ENCODE peak calls at places on chromosomes 2 and 18, in ten cellular contexts. S, N, Y, F, O, R, G, E, Q and T are unnamed samples.
A peak's percentile ranks its signal among the peaks of the same experiment; 100 is the strongest.

GRCh38 chr2:120481446-120482194 is 135.7 kb downstream of the INHBB start:
- DNase-seq in S (no peak), N (no peak), Y (no peak), F (no peak), O (no peak), R (no peak), G (no peak), E (no peak), Q (no peak), T (no peak)

GRCh38 chr2:121722479-121722878 is 14.2 kb downstream of the NIFK start:
- DNase-seq in S (peak; percentile 72), N (no peak), Y (peak; percentile 64), F (peak; percentile 91), O (no peak), R (no peak), G (no peak), E (peak; percentile 61), Q (no peak), T (no peak)

GRCh38 chr18:30113454-30113853 is 929.1 kb downstream of the DSC3 start:
- DNase-seq in S (no peak), N (no peak), Y (no peak), F (no peak), O (no peak), R (no peak), G (no peak), E (no peak), Q (no peak), T (no peak)

GRCh38 chr2:105375001-105375561 is 23.8 kb downstream of the FHL2 start:
- DNase-seq in S (no peak), N (no peak), Y (peak; percentile 33), F (peak; percentile 81), O (no peak), R (no peak), G (no peak), E (peak; percentile 82), Q (peak; percentile 39), T (no peak)

GRCh38 chr18:12559319-12559718 is 98.6 kb downstream of the SPIRE1 start:
- DNase-seq in S (no peak), N (no peak), Y (no peak), F (no peak), O (no peak), R (no peak), G (no peak), E (no peak), Q (no peak), T (no peak)

GRCh38 chr2:178819992-178820391 is 12.8 kb upstream of the TTN start:
- DNase-seq in S (no peak), N (no peak), Y (no peak), F (peak; percentile 12), O (no peak), R (peak; percentile 39), G (no peak), E (peak; percentile 40), Q (peak; percentile 37), T (no peak)

GRCh38 chr2:156982615-156983014 is 274.9 kb upstream of the GALNT5 start:
- DNase-seq in S (no peak), N (no peak), Y (no peak), F (peak; percentile 4), O (no peak), R (no peak), G (no peak), E (no peak), Q (no peak), T (no peak)

GRCh38 chr2:171688129-171688465 is 828 bp downstream of the DYNC1I2 start:
- DNase-seq in S (no peak), N (no peak), Y (peak; percentile 18), F (peak; percentile 63), O (no peak), R (no peak), G (no peak), E (no peak), Q (no peak), T (no peak)

GRCh38 chr2:209872675-209873074 is 101.0 kb downstream of the UNC80 start:
- DNase-seq in S (peak; percentile 86), N (no peak), Y (peak; percentile 5), F (peak; percentile 51), O (no peak), R (no peak), G (no peak), E (peak; percentile 89), Q (peak; percentile 63), T (no peak)

GRCh38 chr2:82636411-82637020 is 1822.6 kb downstream of the SUCLG1 start:
- DNase-seq in S (peak; percentile 77), N (no peak), Y (no peak), F (peak; percentile 3), O (no peak), R (no peak), G (no peak), E (no peak), Q (no peak), T (no peak)

GRCh38 chr18:7946724-7947377 is 379.7 kb downstream of the PTPRM start:
- DNase-seq in S (peak; percentile 60), N (peak; percentile 96), Y (peak; percentile 57), F (peak; percentile 90), O (peak; percentile 21), R (no peak), G (peak; percentile 6), E (peak; percentile 87), Q (no peak), T (no peak)